ENCODE peak calls at places on chromosomes 12 and 14, in six cellular contexts. E is NCI-H2029; W is AG08396; P is activated CD4-positive, CD25-positive, alpha-beta regulatory T cell treated with anti-CD3 and anti-CD28 coated beads, Interleukin-2, amount 50 U/mL, for 16 hours; U is mesenchymal stem cell; T is HEK293T. C is an unnamed sample.

GRCh38 chr12:66863276-66863675 is 184.4 kb upstream of the GRIP1 start:
- DNase-seq in T (no peak), E (no peak), U (no peak), W (no peak), P (no peak), C (no peak)

GRCh38 chr12:1519642-1520041 is 74.7 kb downstream of the FBXL14 start:
- DNase-seq in E (no peak), W (no peak), U (no peak), P (no peak), T (no peak), C (no peak)

GRCh38 chr14:75972729-75973480 is 8.9 kb downstream of the TGFB3 start:
- DNase-seq in U (no peak), P (no peak), E (no peak), W (no peak), T (no peak), C (no peak)

GRCh38 chr12:122100568-122100967 is 22.0 kb downstream of the MLXIP start:
- DNase-seq in U (no peak), E (no peak), T (no peak), P (no peak), W (no peak), C (no peak)

GRCh38 chr12:101019667-101020066 is 190.4 kb downstream of the SLC5A8 start:
- DNase-seq in T (no peak), U (no peak), E (no peak), W (no peak), P (no peak), C (no peak)

GRCh38 chr14:93857081-93857480 is 68.8 kb upstream of the PRIMA1 start:
- DNase-seq in E (no peak), W (no peak), T (no peak), P (no peak), U (no peak), C (no peak)

GRCh38 chr12:30700216-30700900 is 4.7 kb upstream of the IPO8 start:
- DNase-seq in U (no peak), T (no peak), W (no peak), E (no peak), P (no peak), C (no peak)

GRCh38 chr12:49189731-49190314 is 943 bp upstream of the TUBA1A start:
- DNase-seq in W (no peak), U (no peak), P (no peak), E (no peak), T (no peak), C (no peak)

GRCh38 chr14:64238049-64238448 is 56.1 kb downstream of the ESR2 start:
- DNase-seq in U (no peak), T (no peak), W (no peak), E (no peak), P (no peak), C (no peak)

GRCh38 chr12:114913871-114914801 is 230.2 kb upstream of the TBX3 start:
- DNase-seq in E (no peak), W (no peak), U (peak), P (no peak), T (peak), C (peak)

GRCh38 chr14:104280902-104281767 is 142.7 kb downstream of the KIF26A start:
- DNase-seq in P (no peak), W (no peak), T (no peak), U (no peak), E (no peak), C (peak)

GRCh38 chr12:101204598-101205304 is 5.3 kb downstream of the SLC5A8 start:
- DNase-seq in W (no peak), E (no peak), P (no peak), T (no peak), U (no peak), C (no peak)

GRCh38 chr14:75820761-75821160 is 159.7 kb downstream of the TTLL5 start:
- DNase-seq in E (no peak), P (no peak), U (no peak), T (no peak), W (no peak), C (no peak)

C was measured in SJSA1.